ENCODE peak calls at places on chromosome 1, in six cellular contexts. One of them, this sample, is unnamed.

GRCh38 chr1:32919811-32920733 is 18.9 kb upstream of the TMEM54 start:
- DNase-seq in stimulated activated naive CD4-positive, alpha-beta T cell: no peak
- DNase-seq in C1 segment of cervical spinal cord: no peak
- DNase-seq in ureter: no peak
- DNase-seq in RWPE1: no peak
- DNase-seq in adipocyte: peak
- DNase-seq in this sample: no peak

GRCh38 chr1:12244078-12244477 is 14.2 kb downstream of the VPS13D start:
- DNase-seq in C1 segment of cervical spinal cord: no peak
- DNase-seq in adipocyte: no peak
- DNase-seq in stimulated activated naive CD4-positive, alpha-beta T cell: peak
- DNase-seq in RWPE1: peak
- DNase-seq in ureter: no peak
- DNase-seq in this sample: peak

GRCh38 chr1:36034692-36035091 is 49.2 kb upstream of the TEKT2 start:
- DNase-seq in adipocyte: peak
- DNase-seq in RWPE1: peak
- DNase-seq in ureter: no peak
- DNase-seq in stimulated activated naive CD4-positive, alpha-beta T cell: no peak
- DNase-seq in C1 segment of cervical spinal cord: no peak
- DNase-seq in this sample: no peak

GRCh38 chr1:200279810-200280411 is 129.9 kb downstream of the ZNF281 start:
- DNase-seq in stimulated activated naive CD4-positive, alpha-beta T cell: peak
- DNase-seq in RWPE1: peak
- DNase-seq in adipocyte: peak
- DNase-seq in C1 segment of cervical spinal cord: peak
- DNase-seq in ureter: no peak
- DNase-seq in this sample: peak

GRCh38 chr1:243791586-243792267 is 58.3 kb downstream of the AKT3 start:
- DNase-seq in adipocyte: peak
- DNase-seq in stimulated activated naive CD4-positive, alpha-beta T cell: no peak
- DNase-seq in ureter: no peak
- DNase-seq in C1 segment of cervical spinal cord: no peak
- DNase-seq in RWPE1: no peak
- DNase-seq in this sample: no peak

GRCh38 chr1:9631613-9632012 is 19.9 kb upstream of the PIK3CD start:
- DNase-seq in C1 segment of cervical spinal cord: no peak
- DNase-seq in adipocyte: no peak
- DNase-seq in ureter: no peak
- DNase-seq in RWPE1: no peak
- DNase-seq in stimulated activated naive CD4-positive, alpha-beta T cell: no peak
- DNase-seq in this sample: no peak

GRCh38 chr1:53291574-53291973 is 36.3 kb downstream of the LRP8 start:
- DNase-seq in ureter: no peak
- DNase-seq in RWPE1: no peak
- DNase-seq in C1 segment of cervical spinal cord: no peak
- DNase-seq in stimulated activated naive CD4-positive, alpha-beta T cell: no peak
- DNase-seq in adipocyte: no peak
- DNase-seq in this sample: no peak

GRCh38 chr1:87963566-87963965 is 634.9 kb downstream of the LMO4 start:
- DNase-seq in RWPE1: peak
- DNase-seq in ureter: no peak
- DNase-seq in stimulated activated naive CD4-positive, alpha-beta T cell: no peak
- DNase-seq in C1 segment of cervical spinal cord: no peak
- DNase-seq in adipocyte: no peak
- DNase-seq in this sample: no peak

GRCh38 chr1:234602334-234603220 is 7.4 kb downstream of the IRF2BP2 start:
- DNase-seq in ureter: peak
- DNase-seq in RWPE1: peak
- DNase-seq in stimulated activated naive CD4-positive, alpha-beta T cell: no peak
- DNase-seq in C1 segment of cervical spinal cord: no peak
- DNase-seq in adipocyte: peak
- DNase-seq in this sample: no peak

GRCh38 chr1:187067160-187067559 is 238.4 kb downstream of the PLA2G4A start:
- DNase-seq in C1 segment of cervical spinal cord: no peak
- DNase-seq in adipocyte: no peak
- DNase-seq in RWPE1: no peak
- DNase-seq in ureter: no peak
- DNase-seq in stimulated activated naive CD4-positive, alpha-beta T cell: no peak
- DNase-seq in this sample: no peak

GRCh38 chr1:52751589-52752306 is 25.5 kb downstream of the ZYG11B start:
- DNase-seq in stimulated activated naive CD4-positive, alpha-beta T cell: no peak
- DNase-seq in adipocyte: no peak
- DNase-seq in ureter: no peak
- DNase-seq in RWPE1: no peak
- DNase-seq in C1 segment of cervical spinal cord: no peak
- DNase-seq in this sample: no peak

GRCh38 chr1:208349679-208350330 is 105.6 kb upstream of the PLXNA2 start:
- DNase-seq in stimulated activated naive CD4-positive, alpha-beta T cell: no peak
- DNase-seq in adipocyte: no peak
- DNase-seq in ureter: no peak
- DNase-seq in C1 segment of cervical spinal cord: no peak
- DNase-seq in RWPE1: no peak
- DNase-seq in this sample: no peak

GRCh38 chr1:9755441-9755995 is 68.2 kb downstream of the CLSTN1 start:
- DNase-seq in C1 segment of cervical spinal cord: no peak
- DNase-seq in RWPE1: no peak
- DNase-seq in ureter: no peak
- DNase-seq in stimulated activated naive CD4-positive, alpha-beta T cell: no peak
- DNase-seq in adipocyte: peak
- DNase-seq in this sample: no peak

GRCh38 chr1:5711956-5712645 is 280.1 kb downstream of the NPHP4 start:
- DNase-seq in stimulated activated naive CD4-positive, alpha-beta T cell: no peak
- DNase-seq in RWPE1: no peak
- DNase-seq in ureter: no peak
- DNase-seq in adipocyte: no peak
- DNase-seq in C1 segment of cervical spinal cord: no peak
- DNase-seq in this sample: no peak

GRCh38 chr1:42971848-42972291 is 13.2 kb upstream of the SLC2A1 start:
- DNase-seq in stimulated activated naive CD4-positive, alpha-beta T cell: no peak
- DNase-seq in adipocyte: peak
- DNase-seq in C1 segment of cervical spinal cord: no peak
- DNase-seq in RWPE1: no peak
- DNase-seq in ureter: no peak
- DNase-seq in this sample: no peak

GRCh38 chr1:20207546-20207945 is 21.2 kb upstream of the PLA2G2C start:
- DNase-seq in ureter: no peak
- DNase-seq in stimulated activated naive CD4-positive, alpha-beta T cell: no peak
- DNase-seq in C1 segment of cervical spinal cord: no peak
- DNase-seq in adipocyte: no peak
- DNase-seq in RWPE1: peak
- DNase-seq in this sample: no peak

GRCh38 chr1:11654571-11655262 is at the start of gene FBXO44:
- DNase-seq in C1 segment of cervical spinal cord: peak
- DNase-seq in RWPE1: peak
- DNase-seq in ureter: no peak
- DNase-seq in stimulated activated naive CD4-positive, alpha-beta T cell: peak
- DNase-seq in adipocyte: peak
- DNase-seq in this sample: peak

GRCh38 chr1:168454211-168454815 is 89.5 kb downstream of the XCL2 start:
- DNase-seq in C1 segment of cervical spinal cord: no peak
- DNase-seq in adipocyte: peak
- DNase-seq in ureter: no peak
- DNase-seq in stimulated activated naive CD4-positive, alpha-beta T cell: no peak
- DNase-seq in RWPE1: no peak
- DNase-seq in this sample: no peak

GRCh38 chr1:36396359-36396758 is 1.3 kb downstream of the LSM10 start:
- DNase-seq in stimulated activated naive CD4-positive, alpha-beta T cell: no peak
- DNase-seq in adipocyte: no peak
- DNase-seq in RWPE1: no peak
- DNase-seq in C1 segment of cervical spinal cord: no peak
- DNase-seq in ureter: no peak
- DNase-seq in this sample: no peak

GRCh38 chr1:153611024-153611352 is 1.9 kb downstream of the S100A16 start:
- DNase-seq in adipocyte: peak
- DNase-seq in ureter: no peak
- DNase-seq in C1 segment of cervical spinal cord: no peak
- DNase-seq in stimulated activated naive CD4-positive, alpha-beta T cell: no peak
- DNase-seq in RWPE1: peak
- DNase-seq in this sample: no peak